ENCODE peak calls at places on chromosomes 3 and 15, in ten cellular contexts. X is H1, B is neuronal stem cell, F is gastrocnemius medialis, T is neural progenitor cell, M is stomach, A is heart right ventricle, S is upper lobe of right lung, C is body of pancreas, Z is cardiac muscle cell. L is an unnamed sample.
A peak's percentile ranks its signal among the peaks of the same experiment; 100 is the strongest.

GRCh38 chr15:75811616-75812015 is 31.6 kb upstream of the UBE2Q2 start:
- DNase-seq in Z (no peak), A (no peak), F (no peak), B (no peak), T (no peak), M (no peak), X (no peak), S (no peak), C (no peak), L (no peak)

GRCh38 chr15:73845507-73845906 is 27.9 kb upstream of the TBC1D21 start:
- DNase-seq in S (no peak), Z (no peak), T (no peak), A (no peak), F (no peak), M (no peak), X (no peak), B (no peak), C (no peak), L (no peak)

GRCh38 chr3:88032245-88032644 is 26.6 kb downstream of the CGGBP1 start:
- DNase-seq in Z (no peak), C (no peak), B (no peak), S (no peak), F (no peak), M (no peak), T (no peak), A (no peak), X (no peak), L (no peak)

GRCh38 chr15:64774556-64775523 is 549 bp downstream of the RBPMS2 start:
- DNase-seq in X (no peak), M (peak; percentile 26), Z (peak; percentile 69), B (peak; percentile 41), C (peak; percentile 7), T (peak; percentile 76), F (no peak), S (no peak), A (peak; percentile 40), L (peak; percentile 76)

GRCh38 chr3:71247221-71247947 is 336.1 kb downstream of the FOXP1 start:
- DNase-seq in B (no peak), T (peak; percentile 64), M (no peak), S (no peak), Z (peak; percentile 80), C (peak; percentile 39), A (no peak), F (no peak), X (no peak), L (peak; percentile 65)

GRCh38 chr3:178099885-178100284 is 436.4 kb upstream of the KCNMB2 start:
- DNase-seq in S (no peak), X (no peak), M (no peak), B (no peak), C (no peak), F (no peak), T (no peak), A (no peak), Z (no peak), L (no peak)

GRCh38 chr15:98537516-98538060 is 110.8 kb upstream of the IGF1R start:
- DNase-seq in C (no peak), S (no peak), F (no peak), M (no peak), Z (no peak), A (no peak), B (no peak), T (no peak), X (no peak), L (no peak)

GRCh38 chr3:9422712-9423424 is 25.5 kb downstream of the SETD5 start:
- DNase-seq in T (peak; percentile 59), Z (peak; percentile 77), B (peak; percentile 49), F (peak; percentile 85), A (no peak), S (no peak), C (peak; percentile 95), X (no peak), M (peak; percentile 87), L (peak; percentile 46)

GRCh38 chr15:69017978-69018377 is 3.5 kb downstream of the NOX5 start:
- DNase-seq in F (no peak), T (no peak), B (no peak), S (no peak), Z (no peak), C (no peak), M (no peak), A (no peak), X (no peak), L (peak; percentile 50)

GRCh38 chr15:69014454-69014853 is at the start of gene NOX5:
- DNase-seq in A (no peak), T (no peak), S (no peak), C (no peak), Z (no peak), F (no peak), X (no peak), B (no peak), M (no peak), L (no peak)

GRCh38 chr15:69016021-69016595 is 1.6 kb downstream of the NOX5 start:
- DNase-seq in M (no peak), B (no peak), X (no peak), S (no peak), T (no peak), C (no peak), A (no peak), Z (no peak), F (no peak), L (no peak)

GRCh38 chr15:69013726-69014406 is 629 bp upstream of the NOX5 start:
- DNase-seq in A (no peak), B (no peak), Z (no peak), M (no peak), F (no peak), C (no peak), S (no peak), X (no peak), T (no peak), L (no peak)

DNA sequence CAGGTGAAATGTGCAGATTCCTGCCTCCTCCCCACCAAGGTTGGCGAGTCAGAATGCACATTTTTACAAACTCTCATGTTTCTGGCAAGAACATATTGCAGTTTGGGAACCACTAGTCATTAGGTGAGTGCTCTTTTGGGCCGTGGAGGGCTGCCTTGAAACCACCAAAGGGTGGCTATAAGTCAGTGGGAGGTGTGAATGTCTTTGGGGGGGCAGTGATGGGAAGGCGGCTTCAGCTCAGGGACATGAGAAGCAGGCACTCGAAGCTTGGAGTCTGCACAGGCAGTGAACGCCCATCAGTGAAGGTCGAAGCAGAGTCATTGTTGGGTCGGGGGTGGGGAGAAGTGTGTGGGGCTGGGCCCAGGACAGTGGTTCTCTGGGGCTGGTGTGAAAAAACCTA is 1.1 kb downstream of the NOX5 start:
- DNase-seq in Z (no peak), F (no peak), C (no peak), T (no peak), S (no peak), B (no peak), M (no peak), A (no peak), X (no peak), L (no peak)
- H3K27me3 ChIP-seq in Z (no peaks in the 10 kb centered on the region), F (no peaks in the 10 kb centered on the region), C (no peaks in the 10 kb centered on the region), T (no peaks in the 10 kb centered on the region), S (no peaks in the 10 kb centered on the region), B (no peaks in the 10 kb centered on the region), M (no peaks in the 10 kb centered on the region), A (no peaks in the 10 kb centered on the region), X (no peaks in the 10 kb centered on the region), L (no peaks in the 10 kb centered on the region)

DNA sequence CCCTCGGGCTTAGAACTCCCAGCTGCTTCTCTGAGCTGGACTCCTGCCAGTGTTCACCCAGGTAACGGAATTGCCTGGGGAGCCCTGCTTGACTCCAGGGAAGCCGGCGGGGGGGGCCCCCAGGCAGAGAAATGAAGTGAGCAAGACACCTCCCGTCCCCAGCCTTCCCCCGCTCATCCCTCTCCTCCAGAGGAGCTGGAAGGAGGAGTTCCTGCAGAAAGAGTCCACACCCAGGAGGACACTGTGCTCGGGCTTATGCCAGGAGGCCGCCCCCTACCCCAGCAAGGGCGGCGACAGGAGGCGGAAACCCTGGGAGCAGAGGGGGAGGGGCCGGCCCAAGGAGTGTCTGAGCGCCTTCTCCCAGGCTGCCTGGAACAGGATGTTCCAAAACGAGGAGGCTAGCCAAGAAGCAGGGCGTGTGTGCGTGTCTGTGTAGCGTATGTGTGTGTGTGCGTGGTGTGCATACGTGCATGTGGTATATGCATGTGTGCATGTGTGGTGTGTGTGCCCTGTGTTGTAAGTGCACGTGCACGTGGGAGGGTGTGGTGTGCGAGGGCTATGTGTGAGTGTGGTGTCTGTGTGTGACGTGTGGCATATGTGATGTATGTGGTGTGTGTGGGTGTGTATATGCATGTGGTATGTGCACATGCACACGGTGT is 511.3 kb downstream of the SHQ1 start:
- DNase-seq in F (peak; percentile 81), X (no peak), B (peak; percentile 23), Z (peak; percentile 56), M (peak; percentile 79), A (peak; percentile 87), T (peak; percentile 52), S (peak; percentile 91), C (peak; percentile 60), L (peak; percentile 72)
- H3K4me3 ChIP-seq in F (no peak overlapping the region), X (no peak overlapping the region), B (peak overlapping the region; percentile 51), Z (no peak overlapping the region), M (peak overlapping the region; percentile 19), A (no peak overlapping the region), T (no peak overlapping the region), S (peak overlapping the region; percentile 4), C (no peak overlapping the region), L (no peak overlapping the region)

GRCh38 chr3:47082519-47082918 is 81.4 kb downstream of the SETD2 start:
- DNase-seq in M (no peak), T (no peak), S (no peak), F (no peak), B (no peak), A (no peak), X (no peak), Z (no peak), C (no peak), L (no peak)

GRCh38 chr3:47079432-47079831 is 84.5 kb downstream of the SETD2 start:
- DNase-seq in S (no peak), C (no peak), X (no peak), B (no peak), M (no peak), Z (no peak), F (no peak), A (no peak), T (no peak), L (no peak)

GRCh38 chr3:47086071-47086470 is 77.8 kb downstream of the SETD2 start:
- DNase-seq in T (no peak), A (no peak), X (no peak), F (no peak), M (no peak), B (no peak), C (no peak), Z (no peak), S (no peak), L (no peak)

GRCh38 chr3:47089605-47090004 is 74.3 kb downstream of the SETD2 start:
- DNase-seq in A (no peak), M (no peak), B (no peak), T (no peak), Z (no peak), S (no peak), F (no peak), X (no peak), C (no peak), L (no peak)

DNA sequence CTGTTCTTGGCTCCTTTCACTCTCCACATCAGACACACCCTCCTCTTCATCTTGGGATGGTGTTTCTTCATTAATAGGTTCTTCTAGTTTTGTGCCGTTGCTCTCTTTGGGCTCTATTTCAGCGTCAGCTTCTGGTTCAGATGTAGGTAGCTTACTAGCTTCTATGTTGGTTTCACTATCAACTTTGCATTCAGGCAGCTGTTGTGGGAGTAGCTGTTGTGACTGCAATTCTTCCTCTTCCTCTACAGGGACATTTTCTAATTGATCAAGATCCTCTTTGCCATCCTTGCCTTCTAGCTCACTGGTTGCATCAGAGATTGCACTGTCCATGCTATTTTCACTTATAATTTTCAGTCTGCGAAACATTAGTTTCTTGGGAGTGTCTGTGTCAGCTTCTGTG is 80.1 kb downstream of the SETD2 start:
- DNase-seq in T (no peak), M (no peak), S (no peak), F (no peak), Z (no peak), B (no peak), C (no peak), A (no peak), X (no peak), L (no peak)
- H3K36me3 ChIP-seq in T (peaks cover 24% of the 10 kb centered on the region), M (peaks cover 85% of the 10 kb centered on the region), S (peaks cover 92% of the 10 kb centered on the region), F (peaks cover 64% of the 10 kb centered on the region), Z (peaks cover 49% of the 10 kb centered on the region), B (peaks cover 97% of the 10 kb centered on the region), C (peaks cover 25% of the 10 kb centered on the region), A (peaks cover 99% of the 10 kb centered on the region), X (peaks cover 24% of the 10 kb centered on the region), L (peaks cover 16% of the 10 kb centered on the region)

DNA sequence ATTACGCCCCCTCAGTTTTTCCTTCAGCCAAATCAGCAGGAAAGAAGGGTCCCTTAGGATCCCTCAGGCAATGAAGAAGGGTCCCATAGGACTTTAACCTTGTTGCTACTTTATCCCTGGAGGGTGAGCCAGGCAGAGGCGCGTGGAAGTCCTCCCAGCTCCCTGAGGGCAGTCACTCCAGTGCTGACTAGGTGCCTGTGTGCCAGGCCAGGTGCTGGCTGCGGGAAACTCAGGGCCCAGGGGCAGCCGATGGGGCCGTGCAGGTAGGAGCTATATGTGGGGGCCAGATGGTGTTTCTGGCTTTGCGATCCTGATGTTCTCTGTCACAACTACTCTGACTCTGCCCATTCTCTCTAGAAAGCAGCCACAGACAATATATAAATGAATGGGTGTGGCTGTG is 42.8 kb upstream of the IQSEC1 start:
- DNase-seq in T (no peak), S (peak; percentile 50), C (no peak), X (no peak), Z (no peak), M (no peak), A (no peak), B (no peak), F (no peak), L (no peak)
- H3K27me3 ChIP-seq in T (no peaks in the 10 kb centered on the region), S (no peaks in the 10 kb centered on the region), C (no peaks in the 10 kb centered on the region), X (no peaks in the 10 kb centered on the region), Z (no peaks in the 10 kb centered on the region), M (no peaks in the 10 kb centered on the region), A (no peaks in the 10 kb centered on the region), B (peaks cover 19% of the 10 kb centered on the region), F (no peaks in the 10 kb centered on the region), L (no peaks in the 10 kb centered on the region)

L was measured in H7.